ENCODE peak calls at places on chromosomes 4 and X, in four cellular contexts. Q, J, N and U are unnamed samples.

GRCh38 chr4:183256756-183257385 is 63.2 kb downstream of the CLDN22 start:
- DNase-seq in Q (peak; percentile 76), J (peak; percentile 17), N (peak; percentile 73), U (peak; percentile 69)

GRCh38 chrX:87895421-87895820 is 377.8 kb downstream of the KLHL4 start:
- DNase-seq in Q (no peak), J (no peak), N (no peak), U (no peak)

GRCh38 chrX:24805201-24805600 is 111.5 kb downstream of the POLA1 start:
- DNase-seq in Q (no peak), J (no peak), N (no peak), U (no peak)

GRCh38 chrX:12881914-12882313 is 15.0 kb downstream of the TLR7 start:
- DNase-seq in Q (no peak), J (no peak), N (no peak), U (no peak)

GRCh38 chr4:165541773-165542459 is 163.1 kb downstream of the CPE start:
- DNase-seq in Q (no peak), J (no peak), N (no peak), U (no peak)

GRCh38 chr4:172871381-172871780 is 297.2 kb upstream of the GALNT7 start:
- DNase-seq in Q (no peak), J (no peak), N (no peak), U (no peak)

GRCh38 chr4:95835672-95836071 is 4.2 kb upstream of the PDHA2 start:
- DNase-seq in Q (peak; percentile 27), J (no peak), N (no peak), U (no peak)

GRCh38 chr4:183905081-183905592 is at the start of gene STOX2:
- DNase-seq in Q (peak; percentile 89), J (no peak), N (peak; percentile 64), U (peak; percentile 78)

GRCh38 chrX:22748093-22748999 is 251.4 kb upstream of the DDX53 start:
- DNase-seq in Q (peak; percentile 31), J (peak; percentile 6), N (peak; percentile 46), U (no peak)

GRCh38 chrX:109732319-109732779 is 708 bp downstream of the ACSL4 start:
- DNase-seq in Q (peak; percentile 9), J (no peak), N (peak; percentile 17), U (no peak)

GRCh38 chr4:42454755-42455154 is 57.5 kb downstream of the SHISA3 start:
- DNase-seq in Q (no peak), J (no peak), N (no peak), U (no peak)

GRCh38 chr4:97153042-97153441 is 990.2 kb downstream of the STPG2 start:
- DNase-seq in Q (no peak), J (no peak), N (no peak), U (no peak)

GRCh38 chr4:133129237-133129636 is 19.9 kb upstream of the PCDH10 start:
- DNase-seq in Q (no peak), J (no peak), N (no peak), U (no peak)

GRCh38 chr4:107034091-107034698 is 1.9 kb downstream of the DKK2 start:
- DNase-seq in Q (peak; percentile 76), J (no peak), N (peak; percentile 4), U (peak; percentile 37)

GRCh38 chrX:30060718-30061117 is 154.6 kb upstream of the MAGEB2 start:
- DNase-seq in Q (no peak), J (no peak), N (no peak), U (no peak)

GRCh38 chr4:150501019-150501727 is 80.8 kb upstream of the MAB21L2 start:
- DNase-seq in Q (no peak), J (peak; percentile 12), N (peak; percentile 27), U (no peak)

GRCh38 chr4:114601304-114602052 is 2.9 kb downstream of the UGT8 start:
- DNase-seq in Q (no peak), J (no peak), N (no peak), U (no peak)

GRCh38 chr4:4995866-4996265 is 23.4 kb downstream of the CYTL1 start:
- DNase-seq in Q (no peak), J (no peak), N (no peak), U (no peak)

GRCh38 chr4:94741304-94741703 is 16.5 kb upstream of the BMPR1B start:
- DNase-seq in Q (no peak), J (no peak), N (no peak), U (no peak)

GRCh38 chr4:41418444-41418843 is 119.5 kb upstream of the LIMCH1 start:
- DNase-seq in Q (peak; percentile 21), J (no peak), N (peak; percentile 21), U (peak; percentile 62)

GRCh38 chr4:151356510-151356909 is 31.1 kb upstream of the SH3D19 start:
- DNase-seq in Q (no peak), J (no peak), N (peak; percentile 18), U (no peak)

GRCh38 chr4:6332042-6332668 is 62.5 kb downstream of the WFS1 start:
- DNase-seq in Q (peak; percentile 81), J (no peak), N (peak; percentile 69), U (peak; percentile 44)

GRCh38 chr4:152463562-152463961 is 72.3 kb downstream of the FBXW7 start:
- DNase-seq in Q (no peak), J (no peak), N (no peak), U (no peak)

GRCh38 chrX:64291106-64291505 is 60.7 kb upstream of the ASB12 start:
- DNase-seq in Q (no peak), J (no peak), N (no peak), U (no peak)

GRCh38 chr4:174929346-174929745 is 11.2 kb downstream of the ADAM29 start:
- DNase-seq in Q (no peak), J (no peak), N (no peak), U (no peak)

GRCh38 chr4:162163892-162164759 is at the start of gene FSTL5:
- DNase-seq in Q (peak; percentile 94), J (peak; percentile 46), N (peak; percentile 0), U (peak; percentile 54)

GRCh38 chr4:175504316-175504715 is 307.7 kb downstream of the GPM6A start:
- DNase-seq in Q (no peak), J (no peak), N (peak; percentile 7), U (no peak)

GRCh38 chr4:165476214-165477098 is 97.6 kb downstream of the CPE start:
- DNase-seq in Q (no peak), J (no peak), N (no peak), U (no peak)

GRCh38 chrX:138945219-138945618 is 233.7 kb upstream of the FGF13 start:
- DNase-seq in Q (no peak), J (no peak), N (no peak), U (no peak)

GRCh38 chr4:176762661-176763308 is 29.9 kb downstream of the VEGFC start:
- DNase-seq in Q (no peak), J (no peak), N (no peak), U (no peak)

GRCh38 chr4:7842384-7843279 is 97.0 kb downstream of the AFAP1 start:
- DNase-seq in Q (no peak), J (peak; percentile 93), N (peak; percentile 82), U (peak; percentile 66)

GRCh38 chr4:1735215-1735614 is 13.9 kb downstream of the TACC3 start:
- DNase-seq in Q (no peak), J (no peak), N (no peak), U (no peak)

GRCh38 chr4:89788243-89789072 is 48.5 kb downstream of the SNCA start:
- DNase-seq in Q (no peak), J (no peak), N (no peak), U (peak; percentile 24)

GRCh38 chr4:6419452-6420028 is 52.9 kb downstream of the PPP2R2C start:
- DNase-seq in Q (no peak), J (no peak), N (no peak), U (no peak)

GRCh38 chr4:166274136-166274761 is 401.2 kb downstream of the TLL1 start:
- DNase-seq in Q (no peak), J (no peak), N (no peak), U (no peak)

GRCh38 chrX:41475611-41476241 is 28.6 kb downstream of the NYX start:
- DNase-seq in Q (no peak), J (no peak), N (no peak), U (no peak)

GRCh38 chr4:116480486-116480990 is 604.8 kb downstream of the TRAM1L1 start:
- DNase-seq in Q (no peak), J (no peak), N (no peak), U (no peak)